ENCODE peak calls at places on chromosomes 13 and 19, in seven cellular contexts. G is fibroblast of the aortic adventitia, R is neural progenitor cell, S is IMR-90, H is keratinocyte, P is body of pancreas, E is AG04449. K is an unnamed sample.

GRCh38 chr13:114142640-114143490 is 10.4 kb upstream of the RASA3 start:
- DNase-seq in G (no peak), H (peak), R (no peak), P (peak), E (no peak), S (peak), K (no peak)

GRCh38 chr19:13788991-13789390 is 6.3 kb upstream of the ZSWIM4 start:
- DNase-seq in R (no peak), E (peak), G (peak), S (peak), P (no peak), H (no peak), K (no peak)

GRCh38 chr19:40754611-40755247 is 3.7 kb downstream of the SNRPA start:
- DNase-seq in P (peak), H (no peak), S (peak), R (no peak), E (no peak), G (no peak), K (no peak)

GRCh38 chr19:1856345-1856697 is 7.1 kb downstream of the KLF16 start:
- DNase-seq in P (peak), H (no peak), E (no peak), R (no peak), G (no peak), S (no peak), K (no peak)

GRCh38 chr19:39796000-39796498 is 17.4 kb downstream of the LEUTX start:
- DNase-seq in P (no peak), G (no peak), H (no peak), E (no peak), R (no peak), S (no peak), K (no peak)

GRCh38 chr19:49309087-49309486 is 15.9 kb downstream of the SLC6A16 start:
- DNase-seq in G (no peak), S (no peak), P (no peak), H (no peak), R (no peak), E (no peak), K (no peak)

GRCh38 chr19:5977222-5977784 is 637 bp downstream of the RANBP3 start:
- DNase-seq in S (no peak), E (no peak), R (no peak), P (no peak), G (no peak), H (no peak), K (no peak)

GRCh38 chr13:33150146-33150545 is 133.9 kb downstream of the KL start:
- DNase-seq in E (no peak), S (peak), P (peak), G (peak), R (no peak), H (no peak), K (no peak)

GRCh38 chr13:106794131-106794530 is 226.2 kb upstream of the ARGLU1 start:
- DNase-seq in G (no peak), E (no peak), R (no peak), P (no peak), H (no peak), S (no peak), K (no peak)

GRCh38 chr13:62119739-62120700 is 704.4 kb upstream of the PCDH20 start:
- DNase-seq in H (no peak), G (peak), S (peak), P (no peak), R (peak), E (no peak), K (no peak)

GRCh38 chr13:79989251-79989661 is 351.7 kb downstream of the SPRY2 start:
- DNase-seq in P (no peak), R (no peak), E (no peak), S (peak), H (peak), G (peak), K (no peak)

GRCh38 chr13:110062077-110062776 is 244.7 kb downstream of the COL4A1 start:
- DNase-seq in E (no peak), G (peak), H (no peak), S (peak), R (no peak), P (peak), K (no peak)

GRCh38 chr19:703651-704446 is 4.9 kb upstream of the PALM start:
- DNase-seq in R (peak), S (peak), E (no peak), G (peak), P (peak), H (no peak), K (peak)

GRCh38 chr19:41328818-41329220 is 18.8 kb downstream of the CCDC97 start:
- DNase-seq in H (no peak), R (no peak), G (no peak), E (no peak), S (no peak), P (no peak), K (no peak)

GRCh38 chr13:113117335-113117872 is 5.2 kb upstream of the F10 start:
- DNase-seq in H (no peak), G (no peak), E (no peak), P (no peak), S (no peak), R (no peak), K (no peak)

GRCh38 chr13:99433543-99434075 is 67.7 kb upstream of the TM9SF2 start:
- DNase-seq in G (no peak), S (no peak), R (no peak), H (no peak), E (no peak), P (no peak), K (no peak)

GRCh38 chr13:40433577-40433976 is 232.9 kb downstream of the FOXO1 start:
- DNase-seq in H (no peak), G (no peak), S (no peak), P (no peak), R (no peak), E (no peak), K (no peak)

GRCh38 chr19:48255376-48256303 is at the start of gene CARD8:
- DNase-seq in E (no peak), H (no peak), G (peak), S (peak), R (peak), P (peak), K (peak)

GRCh38 chr13:66663206-66663605 is 566.9 kb downstream of the PCDH9 start:
- DNase-seq in R (no peak), S (no peak), G (no peak), E (no peak), H (no peak), P (no peak), K (no peak)

GRCh38 chr13:66657165-66657895 is 572.8 kb downstream of the PCDH9 start:
- DNase-seq in E (peak), H (peak), S (peak), G (peak), R (peak), P (peak), K (peak)

GRCh38 chr13:66659291-66660012 is 570.7 kb downstream of the PCDH9 start:
- DNase-seq in G (peak), H (no peak), R (no peak), S (no peak), P (no peak), E (no peak), K (no peak)

GRCh38 chr13:66661336-66661735 is 568.8 kb downstream of the PCDH9 start:
- DNase-seq in E (no peak), H (no peak), G (no peak), P (no peak), R (no peak), S (no peak), K (no peak)

DNA sequence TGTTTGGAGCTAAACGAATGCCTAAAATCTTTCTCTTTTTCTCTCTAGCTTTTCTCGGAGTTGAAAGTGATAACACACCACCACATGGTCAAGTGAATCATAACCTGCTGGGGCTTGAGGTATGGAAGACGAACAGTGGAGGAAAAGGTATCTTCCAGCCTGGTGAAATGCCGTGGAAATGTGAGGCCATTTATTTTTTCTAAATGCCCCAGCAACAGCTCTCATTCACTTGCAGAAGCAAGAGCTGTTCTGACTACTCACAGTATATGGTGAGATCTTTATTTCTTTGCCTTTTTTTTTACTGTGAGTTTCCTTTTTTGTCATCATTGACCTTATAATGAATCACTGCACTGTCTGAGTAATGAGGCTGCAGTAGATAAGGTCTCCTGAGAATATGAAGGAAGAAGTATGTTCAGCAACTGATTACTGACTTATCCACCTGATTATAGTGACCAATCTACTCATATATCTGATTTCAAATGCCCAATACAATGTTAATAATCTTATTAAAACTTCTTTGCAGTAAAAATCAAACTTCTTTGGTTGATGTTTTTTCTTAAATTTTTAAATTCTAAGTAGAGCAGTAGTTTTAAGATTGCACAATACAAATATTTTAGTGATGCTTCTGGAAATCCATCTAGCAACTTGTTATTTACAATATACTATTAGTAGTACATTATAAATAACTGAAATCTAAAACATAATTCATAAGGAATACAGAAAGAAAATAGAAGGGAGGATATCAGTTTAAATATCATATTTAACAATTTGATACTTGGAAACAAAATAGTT is 569.9 kb downstream of the PCDH9 start:
- DNase-seq in E (no peak), S (peak), H (no peak), G (peak), R (no peak), P (no peak), K (no peak)
- H3K4me3 ChIP-seq in E (no peak), S (no peak), H (no peak), G (no peak), R (no peak), P (no peak), K (no peak)

GRCh38 chr13:75196112-75196855 is 285.7 kb downstream of the TBC1D4 start:
- DNase-seq in H (no peak), S (peak), E (no peak), G (no peak), P (no peak), R (no peak), K (no peak)
- H3K4me3 ChIP-seq in H (no peak), S (no peak), E (no peak), G (no peak), P (no peak), R (peak), K (no peak)

GRCh38 chr13:48318714-48319457 is 15.3 kb downstream of the RB1 start:
- DNase-seq in E (no peak), G (no peak), S (no peak), P (peak), H (no peak), R (no peak), K (no peak)
- H3K4me3 ChIP-seq in E (no peak), G (no peak), S (no peak), P (no peak), H (no peak), R (no peak), K (no peak)

GRCh38 chr19:37979547-37980082 is 72.6 kb downstream of the SIPA1L3 start:
- DNase-seq in S (no peak), E (no peak), G (no peak), R (no peak), P (peak), H (no peak), K (no peak)
- H3K4me3 ChIP-seq in S (no peak), E (no peak), G (no peak), R (no peak), P (no peak), H (no peak), K (no peak)